ENCODE peak calls at places on chromosomes 5 and 9, in five cellular contexts. V is dorsolateral prefrontal cortex, D is tibial artery, Q is ovary, B is cardiac muscle cell. F is an unnamed sample. For H3K27me3, the result is how much of the 10 kb centered on the place peaks cover.

GRCh38 chr9:136202449-136203405 is 2.2 kb downstream of the LHX3 start:
- DNase-seq in Q (no peak), B (no peak), D (no peak), V (no peak), F (no peak)

GRCh38 chr5:32217886-32218396 is 43.8 kb upstream of the GOLPH3 start:
- DNase-seq in B (peak), V (peak), Q (no peak), D (no peak), F (no peak)

GRCh38 chr5:173242675-173243085 is 7.7 kb upstream of the NKX2-5 start:
- DNase-seq in D (no peak), V (no peak), B (no peak), Q (no peak), F (no peak)

GRCh38 chr9:137694962-137695875 is 76.4 kb downstream of the EHMT1 start:
- DNase-seq in B (peak), Q (no peak), D (no peak), V (peak), F (peak)

GRCh38 chr5:73513996-73514395 is 15.8 kb downstream of the BTF3 start:
- DNase-seq in B (no peak), Q (no peak), V (no peak), D (no peak), F (no peak)

GRCh38 chr5:6466975-6467567 is 18.4 kb downstream of the UBE2QL1 start:
- DNase-seq in V (no peak), D (no peak), B (no peak), Q (no peak), F (no peak)

GRCh38 chr5:80866372-80866771 is 93.8 kb upstream of the RASGRF2 start:
- DNase-seq in Q (no peak), D (no peak), V (no peak), B (no peak), F (no peak)

GRCh38 chr9:129676970-129677369 is 11.5 kb downstream of the PRRX2 start:
- DNase-seq in V (no peak), Q (no peak), D (peak), B (no peak), F (no peak)

GRCh38 chr9:93725382-93725781 is 149.0 kb downstream of the PHF2 start:
- DNase-seq in V (no peak), Q (no peak), D (no peak), B (no peak), F (no peak)

GRCh38 chr5:21236896-21237830 is 1249.2 kb upstream of the CDH18 start:
- DNase-seq in D (no peak), B (peak), Q (no peak), V (no peak), F (no peak)

GRCh38 chr9:28264368-28264767 is 691.1 kb upstream of the C9orf72 start:
- DNase-seq in Q (no peak), D (no peak), V (no peak), B (peak), F (no peak)

DNA sequence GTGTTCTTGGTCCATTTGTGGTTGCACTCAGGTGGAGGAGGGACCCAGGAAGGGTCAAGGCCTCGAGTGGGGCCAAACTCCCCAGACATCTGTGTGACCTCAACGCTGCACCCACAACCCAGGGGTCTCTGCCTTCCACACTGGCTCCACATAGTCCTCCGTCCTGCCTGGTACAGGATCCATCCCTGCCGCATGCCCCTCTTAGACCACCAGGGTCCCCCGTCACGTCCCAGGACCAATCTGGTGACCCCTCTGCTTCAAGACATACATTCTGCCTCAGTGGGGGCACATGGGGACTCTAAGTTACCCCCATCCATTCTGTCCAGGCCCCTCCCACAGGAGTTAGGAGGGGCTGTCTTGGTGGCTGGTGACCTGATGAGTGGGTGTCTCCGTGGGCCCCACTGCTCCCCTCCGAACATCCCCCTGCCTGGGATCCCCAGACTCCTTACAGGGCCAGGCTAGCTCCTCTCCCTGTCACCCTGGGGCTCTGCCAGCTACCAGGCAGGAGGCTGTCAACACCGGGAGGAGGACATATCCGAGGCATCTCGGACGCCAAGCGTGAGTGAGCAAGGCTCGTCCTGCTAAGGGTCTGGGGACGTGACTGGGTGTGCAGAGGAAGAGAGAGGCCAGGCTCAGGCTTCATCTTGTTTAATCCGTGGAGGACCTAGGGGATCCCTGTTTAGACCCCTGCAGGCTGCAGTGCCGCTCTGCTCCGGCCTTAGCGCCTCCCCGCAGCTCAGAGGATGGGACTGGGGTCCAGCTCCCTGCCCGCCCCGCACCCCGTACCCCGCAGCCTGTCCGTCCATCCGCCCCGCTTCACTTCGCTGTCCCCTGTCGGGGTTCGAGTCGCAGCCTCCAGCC is 32.3 kb downstream of the TSPAN17 start:
- DNase-seq in V (no peak), D (no peak), Q (no peak), B (no peak), F (no peak)
- H3K4me3 ChIP-seq in V (no peak), D (no peak), Q (no peak), B (no peak), F (no peak)

GRCh38 chr5:127799293-127799905 is 96.2 kb downstream of the CCDC192 start:
- DNase-seq in V (no peak), D (no peak), B (no peak), Q (no peak), F (no peak)
- TF ChIP-seq CTCF in V (no peak), D (no peak), B (no peak), Q (no peak), F (no peak)

GRCh38 chr5:83563631-83564030 is 92.1 kb downstream of the VCAN start:
- DNase-seq in B (no peak), Q (no peak), V (no peak), D (no peak), F (no peak)

GRCh38 chr5:83559141-83559785 is 87.7 kb downstream of the VCAN start:
- DNase-seq in V (no peak), D (no peak), Q (no peak), B (no peak), F (no peak)

GRCh38 chr5:83564069-83564749 is 92.7 kb downstream of the VCAN start:
- DNase-seq in B (peak), D (no peak), V (no peak), Q (no peak), F (no peak)

GRCh38 chr5:83562817-83563557 is 91.4 kb downstream of the VCAN start:
- DNase-seq in V (peak), B (peak), D (no peak), Q (no peak), F (no peak)

DNA sequence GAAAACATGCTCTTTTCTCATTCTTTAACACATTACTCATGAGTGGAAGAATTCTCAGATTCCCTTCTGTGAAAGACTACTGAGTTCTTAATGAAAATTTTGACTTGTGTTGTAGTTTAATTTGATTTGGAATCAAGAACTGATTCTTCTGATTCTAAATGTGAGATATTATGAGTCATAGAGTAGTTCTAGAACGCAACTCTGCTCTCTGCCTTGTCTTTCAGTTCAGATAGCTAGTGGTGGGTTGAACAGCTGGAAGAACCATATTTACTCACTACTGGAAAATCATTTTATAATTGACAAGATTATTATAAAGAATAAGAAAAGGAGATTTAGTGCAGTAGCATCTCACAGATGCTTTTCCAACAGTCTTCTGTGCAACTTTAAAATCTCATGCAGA is 90.7 kb downstream of the VCAN start:
- DNase-seq in D (no peak), Q (no peak), B (peak), V (no peak), F (no peak)
- H3K27me3 ChIP-seq in D (under half), Q (under half), B (under half), V (under half), F (under half)

GRCh38 chr5:10577371-10578291 is 13.8 kb downstream of the ANKRD33B start:
- DNase-seq in Q (no peak), B (peak), D (no peak), V (no peak), F (no peak)
- H3K4me3 ChIP-seq in Q (no peak), B (no peak), D (no peak), V (no peak), F (no peak)

GRCh38 chr5:141506381-141507155 is 17.7 kb downstream of the PCDHGC5 start:
- DNase-seq in D (no peak), V (no peak), B (no peak), Q (no peak), F (no peak)

GRCh38 chr5:141501805-141502204 is 12.9 kb downstream of the PCDHGC5 start:
- DNase-seq in V (no peak), D (no peak), B (no peak), Q (no peak), F (no peak)

GRCh38 chr5:141507387-141508091 is 18.7 kb downstream of the PCDHGC5 start:
- DNase-seq in V (no peak), D (peak), Q (no peak), B (peak), F (no peak)

GRCh38 chr5:141503699-141504098 is 14.8 kb downstream of the PCDHGC5 start:
- DNase-seq in D (no peak), V (no peak), Q (no peak), B (no peak), F (no peak)

DNA sequence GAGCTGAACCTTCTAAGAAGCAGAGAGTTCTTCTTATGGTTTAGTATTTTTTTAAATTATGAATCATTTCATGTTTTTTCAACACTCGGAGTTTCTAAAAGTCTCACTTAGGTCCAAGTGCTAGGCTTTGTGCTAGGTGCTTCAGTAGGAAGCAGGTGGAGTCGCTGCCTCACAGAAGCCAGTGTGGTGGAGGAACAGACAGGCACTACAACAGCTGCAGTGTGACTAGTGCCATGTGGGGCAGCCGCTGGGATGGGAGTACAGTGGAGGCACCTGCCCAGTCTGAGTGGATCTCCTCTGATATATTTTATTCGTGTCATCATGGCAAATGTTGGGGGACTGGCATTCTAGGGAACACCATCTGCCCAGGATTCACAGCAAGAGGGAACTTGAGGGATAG is 15.3 kb downstream of the PCDHGC5 start:
- DNase-seq in B (no peak), V (no peak), Q (no peak), D (no peak), F (no peak)
- TF ChIP-seq CTCF in B (no peak), V (no peak), Q (no peak), D (no peak), F (no peak)

GRCh38 chr9:132559711-132560110 is 22.7 kb upstream of the BARHL1 start:
- DNase-seq in B (no peak), V (no peak), Q (no peak), D (no peak), F (no peak)
- H3K27me3 ChIP-seq in B (under half), V (under half), Q (under half), D (half or more), F (under half)

F was measured in lung.